ENCODE peak calls at places on chromosomes 7 and 10, in four cellular contexts. H is neural progenitor cell, G is AG04450, J is fibroblast of villous mesenchyme. U is an unnamed sample.

GRCh38 chr10:50417906-50418697 is 166.8 kb upstream of the ASAH2 start:
- DNase-seq in H (peak), J (peak), G (peak), U (peak)

GRCh38 chr10:123516291-123516690 is 149.9 kb upstream of the GPR26 start:
- DNase-seq in J (no peak), G (no peak), H (no peak), U (no peak)

GRCh38 chr10:96890172-96890513 is 58.0 kb downstream of the LCOR start:
- DNase-seq in J (no peak), G (no peak), H (no peak), U (no peak)

GRCh38 chr7:122306320-122307227 is 2.0 kb upstream of the FEZF1 start:
- DNase-seq in J (no peak), G (no peak), H (peak), U (no peak)

GRCh38 chr7:74637745-74638144 is 19.8 kb upstream of the GTF2I start:
- DNase-seq in J (no peak), G (no peak), H (no peak), U (no peak)

GRCh38 chr10:114957673-114958072 is 19.7 kb downstream of the TRUB1 start:
- DNase-seq in J (peak), H (no peak), G (no peak), U (peak)

GRCh38 chr10:80253266-80253962 is 36.0 kb downstream of the MAT1A start:
- DNase-seq in H (no peak), G (no peak), J (no peak), U (no peak)

GRCh38 chr10:127522298-127522697 is 26.8 kb upstream of the NPS start:
- DNase-seq in G (no peak), H (no peak), J (no peak), U (no peak)

GRCh38 chr10:127907411-127908105 is 655 bp downstream of the PTPRE start:
- DNase-seq in J (peak), G (no peak), H (no peak), U (peak)

GRCh38 chr10:111967116-111967515 is 216.4 kb downstream of the GPAM start:
- DNase-seq in H (no peak), G (no peak), J (no peak), U (no peak)

GRCh38 chr10:77586719-77587423 is 50.7 kb downstream of the KCNMA1 start:
- DNase-seq in G (peak), J (peak), H (no peak), U (peak)

GRCh38 chr7:24877790-24878311 is 102.1 kb downstream of the OSBPL3 start:
- DNase-seq in J (peak), H (no peak), G (no peak), U (peak)

GRCh38 chr10:27504897-27505457 is 873 bp downstream of the RAB18 start:
- DNase-seq in H (no peak), J (peak), G (no peak), U (peak)

GRCh38 chr7:81846398-81846797 is 76.6 kb upstream of the HGF start:
- DNase-seq in J (peak), G (peak), H (no peak), U (peak)

GRCh38 chr7:80440908-80441307 is 71.0 kb downstream of the GNAT3 start:
- DNase-seq in J (no peak), H (no peak), G (no peak), U (peak)

GRCh38 chr7:106205621-106206222 is 79.1 kb downstream of the NAMPT start:
- DNase-seq in H (no peak), G (no peak), J (peak), U (peak)

GRCh38 chr10:14032406-14032998 is 298.2 kb downstream of the FRMD4A start:
- DNase-seq in H (peak), J (no peak), G (no peak), U (peak)

GRCh38 chr10:133229265-133230022 is 573 bp upstream of the UTF1 start:
- DNase-seq in J (no peak), G (no peak), H (no peak), U (no peak)

GRCh38 chr7:123615344-123615743 is 13.7 kb downstream of the ASB15 start:
- DNase-seq in G (peak), H (peak), J (peak), U (peak)

GRCh38 chr10:132630666-132631347 is 93.2 kb downstream of the INPP5A start:
- DNase-seq in H (no peak), J (peak), G (no peak), U (peak)

GRCh38 chr7:80443336-80443735 is 68.5 kb downstream of the GNAT3 start:
- DNase-seq in H (no peak), G (no peak), J (peak), U (no peak)

GRCh38 chr10:14528450-14528849 is 197.7 kb upstream of the FRMD4A start:
- DNase-seq in H (no peak), G (no peak), J (no peak), U (no peak)

GRCh38 chr7:132756482-132756990 is 180.3 kb upstream of the PLXNA4 start:
- DNase-seq in J (no peak), G (no peak), H (no peak), U (no peak)

GRCh38 chr7:32061346-32061745 is 8.9 kb downstream of the PDE1C start:
- DNase-seq in H (no peak), G (no peak), J (no peak), U (no peak)

GRCh38 chr10:110352930-110353243 is 48.2 kb upstream of the SMNDC1 start:
- DNase-seq in H (no peak), J (no peak), G (no peak), U (no peak)

GRCh38 chr7:21948887-21949469 is 3.3 kb upstream of the CDCA7L start:
- DNase-seq in J (no peak), G (no peak), H (no peak), U (no peak)

GRCh38 chr7:102991077-102991539 is 78.3 kb downstream of the LRRC17 start:
- DNase-seq in J (no peak), G (no peak), H (no peak), U (no peak)

GRCh38 chr10:89869180-89869579 is 167.8 kb downstream of the KIF20B start:
- DNase-seq in H (no peak), G (no peak), J (peak), U (peak)

GRCh38 chr10:101010329-101010728 is 10.7 kb downstream of the LZTS2 start:
- DNase-seq in H (no peak), G (no peak), J (no peak), U (no peak)

GRCh38 chr7:121269798-121270197 is 59.0 kb upstream of the WNT16 start:
- DNase-seq in J (no peak), H (no peak), G (no peak), U (no peak)

GRCh38 chr10:17735166-17735941 is 16.6 kb upstream of the TMEM236 start:
- DNase-seq in H (no peak), G (no peak), J (no peak), U (no peak)

GRCh38 chr7:135169141-135169935 is 1.2 kb downstream of the CYREN start:
- DNase-seq in J (peak), G (no peak), H (peak), U (peak)
- TF ChIP-seq CTCF in J (peak), G (peak), H (peak), U (peak)

GRCh38 chr7:127677433-127678230 is 25.6 kb downstream of the SND1 start:
- DNase-seq in G (no peak), J (peak), H (no peak), U (no peak)

GRCh38 chr7:127678330-127678729 is 26.3 kb downstream of the SND1 start:
- DNase-seq in G (no peak), J (no peak), H (peak), U (no peak)

GRCh38 chr7:127674361-127674760 is 22.4 kb downstream of the SND1 start:
- DNase-seq in J (no peak), G (no peak), H (no peak), U (peak)

GRCh38 chr7:127673902-127674301 is 21.9 kb downstream of the SND1 start:
- DNase-seq in H (no peak), J (no peak), G (no peak), U (peak)

DNA sequence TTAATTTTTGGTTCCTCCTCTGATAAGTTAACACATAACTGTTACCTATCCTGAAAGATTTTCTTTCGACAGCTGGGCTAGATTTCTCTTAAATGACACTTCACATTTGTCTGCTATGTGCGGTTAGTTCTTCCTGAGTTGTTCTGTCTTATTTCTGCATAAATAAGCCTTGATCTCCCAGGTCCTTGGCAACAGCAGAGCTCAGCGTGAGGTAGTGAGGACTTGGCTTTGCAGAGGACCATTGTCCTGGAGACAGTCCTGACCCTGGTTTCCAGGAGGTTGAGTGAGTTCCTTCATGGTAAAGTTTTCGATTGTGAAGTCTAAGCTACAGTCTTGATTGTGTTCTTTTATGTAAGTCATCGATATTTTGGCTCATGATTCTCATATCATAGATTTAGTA is 23.7 kb downstream of the SND1 start:
- DNase-seq in G (no peak), H (no peak), J (no peak), U (no peak)
- H3K4me3 ChIP-seq in G (no peak), H (no peak), J (no peak), U (no peak)

GRCh38 chr7:116863168-116863670 is 832 bp downstream of the CAPZA2 start:
- DNase-seq in J (peak), H (peak), G (no peak), U (peak)
- TF ChIP-seq CTCF in J (no peak), H (no peak), G (peak), U (peak)

GRCh38 chr10:21505711-21506278 is 19.7 kb downstream of the SKIDA1 start:
- DNase-seq in J (no peak), G (no peak), H (peak), U (no peak)
- H3K4me3 ChIP-seq in J (no peak), G (no peak), H (peak), U (no peak)

GRCh38 chr7:101990811-101991418 is 173.5 kb downstream of the CUX1 start:
- DNase-seq in H (no peak), G (no peak), J (no peak), U (no peak)
- TF ChIP-seq CTCF in H (no peak), G (no peak), J (no peak), U (no peak)

GRCh38 chr10:103193820-103194529 is 903 bp upstream of the NT5C2 start:
- DNase-seq in G (no peak), J (no peak), H (peak), U (peak)
- H3K4me3 ChIP-seq in G (no peak), J (no peak), H (peak), U (peak)

GRCh38 chr10:5581670-5582566 is 57.2 kb downstream of the CALML3 start:
- DNase-seq in G (no peak), H (no peak), J (no peak), U (no peak)

GRCh38 chr10:5585517-5586222 is 60.9 kb downstream of the CALML3 start:
- DNase-seq in H (no peak), G (no peak), J (no peak), U (peak)

GRCh38 chr10:5583525-5584175 is 58.9 kb downstream of the CALML3 start:
- DNase-seq in G (no peak), H (peak), J (no peak), U (no peak)

GRCh38 chr10:5584895-5585516 is 60.2 kb downstream of the CALML3 start:
- DNase-seq in J (peak), G (no peak), H (no peak), U (peak)

DNA sequence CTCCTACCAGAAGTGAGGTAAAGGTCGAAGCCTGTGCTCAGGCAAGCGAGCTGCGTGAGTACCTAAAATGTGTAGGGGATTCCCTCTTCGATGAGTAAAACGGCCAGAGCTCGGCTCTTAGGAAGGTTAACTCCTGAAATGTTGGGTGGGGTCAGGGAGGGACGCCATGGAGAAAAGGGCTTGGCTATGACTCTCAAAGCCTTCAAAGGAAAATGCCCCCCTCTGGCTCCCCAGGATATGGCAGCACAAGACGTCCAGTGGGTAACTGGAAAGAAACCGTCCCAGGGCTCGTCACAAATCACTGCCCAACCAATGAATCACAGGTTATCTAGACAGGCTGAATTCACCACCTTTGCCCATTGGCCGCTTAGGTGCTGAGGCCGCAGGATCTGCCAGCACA is 58.0 kb downstream of the CALML3 start:
- DNase-seq in H (peak), J (no peak), G (no peak), U (no peak)
- TF ChIP-seq CTCF in H (peak), J (no peak), G (peak), U (no peak)

DNA sequence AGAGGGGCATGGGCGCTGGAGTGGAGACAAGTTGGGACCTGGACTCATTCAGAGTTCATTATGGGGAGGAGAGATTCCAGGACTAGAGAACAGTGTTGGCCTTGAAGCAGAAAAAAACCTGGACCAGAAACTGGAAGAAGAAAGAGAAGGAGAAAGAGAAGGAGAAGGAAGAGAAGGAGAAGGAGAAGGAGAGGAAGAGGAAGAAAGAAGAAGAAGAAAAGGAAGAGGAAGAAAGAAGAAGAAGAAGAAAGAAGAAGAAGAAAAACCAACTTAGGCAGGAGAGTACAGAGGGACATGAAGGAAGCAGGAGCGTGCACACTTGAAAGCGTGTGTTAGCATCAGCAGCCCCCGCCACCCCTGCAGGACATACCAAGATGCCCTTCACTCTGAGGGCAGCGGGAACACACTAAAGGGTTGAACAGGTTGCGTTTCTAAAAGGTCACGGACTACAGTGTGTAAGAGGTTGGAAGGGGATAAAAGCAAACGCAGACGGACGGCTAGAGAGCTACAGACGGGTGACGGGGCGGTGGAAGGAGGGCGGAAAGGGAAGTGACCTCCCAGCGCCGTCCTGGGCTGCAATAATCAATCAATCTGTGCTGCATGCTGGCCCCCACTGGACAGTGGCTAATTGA is 95.3 kb downstream of the SEC61G start:
- DNase-seq in G (no peak), H (no peak), J (no peak), U (no peak)
- H3K4me3 ChIP-seq in G (no peak), H (peak), J (peak), U (no peak)